ENCODE peak calls at places on chromosomes 11 and 22, in seven cellular contexts. H is HCT116, C is K562, T is SK-N-SH, L is GM23338, S is Panc1, N is HepG2. J is an unnamed sample.

GRCh38 chr11:71946144-71946571 is 17.3 kb downstream of the RNF121 start:
- DNase-seq in N (peak; percentile 22), H (no peak), S (no peak), L (no peak), C (no peak), T (no peak), J (no peak)

GRCh38 chr22:40838486-40838885 is 18.0 kb downstream of the ST13 start:
- DNase-seq in H (no peak), T (no peak), L (no peak), S (no peak), N (no peak), C (no peak), J (no peak)

GRCh38 chr11:27656806-27657483 is 43.3 kb downstream of the BDNF start:
- DNase-seq in S (no peak), N (peak; percentile 9), H (no peak), C (no peak), L (no peak), T (no peak), J (no peak)

GRCh38 chr22:20430641-20431519 is 6.7 kb downstream of the SCARF2 start:
- DNase-seq in L (peak; percentile 87), S (no peak), T (peak; percentile 57), H (peak; percentile 33), C (peak; percentile 77), N (no peak), J (peak; percentile 70)

GRCh38 chr22:42313804-42314581 is 43.5 kb upstream of the TCF20 start:
- DNase-seq in T (peak; percentile 77), N (peak; percentile 95), H (peak; percentile 75), S (peak; percentile 46), C (peak; percentile 45), L (peak; percentile 89), J (no peak)

GRCh38 chr22:33707581-33707980 is 212.7 kb downstream of the LARGE1 start:
- DNase-seq in C (no peak), H (no peak), L (no peak), T (no peak), S (no peak), N (no peak), J (no peak)

GRCh38 chr11:114171257-114172054 is 111.9 kb downstream of the ZBTB16 start:
- DNase-seq in H (no peak), S (no peak), C (no peak), T (no peak), L (no peak), N (peak; percentile 10), J (no peak)

GRCh38 chr11:113286509-113287497 is 27.6 kb upstream of the TTC12 start:
- DNase-seq in C (no peak), S (no peak), L (no peak), T (no peak), H (no peak), N (no peak), J (no peak)

GRCh38 chr22:33656808-33657628 is 263.3 kb downstream of the LARGE1 start:
- DNase-seq in N (no peak), H (no peak), S (no peak), C (no peak), T (peak; percentile 20), L (no peak), J (no peak)

GRCh38 chr11:102214623-102215022 is 102.7 kb upstream of the BIRC3 start:
- DNase-seq in N (no peak), H (no peak), C (no peak), L (no peak), S (no peak), T (no peak), J (no peak)

GRCh38 chr11:3866206-3866605 is 10.7 kb downstream of the STIM1 start:
- DNase-seq in S (no peak), N (peak; percentile 84), T (no peak), L (peak; percentile 17), C (no peak), H (no peak), J (peak; percentile 91)

GRCh38 chr22:17359501-17359900 is 9.8 kb upstream of the CECR2 start:
- DNase-seq in T (no peak), N (no peak), L (no peak), C (no peak), S (no peak), H (no peak), J (no peak)

GRCh38 chr11:113317297-113317696 is 2.9 kb downstream of the TTC12 start:
- DNase-seq in N (no peak), L (no peak), S (no peak), H (no peak), C (no peak), T (no peak), J (no peak)

GRCh38 chr11:45082744-45083543 is 63.5 kb upstream of the PRDM11 start:
- DNase-seq in T (no peak), L (peak; percentile 64), S (no peak), N (no peak), H (no peak), C (no peak), J (no peak)

GRCh38 chr11:132977241-132977640 is 555.1 kb downstream of the OPCML start:
- DNase-seq in N (no peak), S (no peak), H (no peak), C (no peak), T (no peak), L (no peak), J (no peak)

GRCh38 chr22:22815397-22816170 is 72.0 kb upstream of the IGLL5 start:
- DNase-seq in H (no peak), N (no peak), C (no peak), S (no peak), L (no peak), T (no peak), J (peak; percentile 76)

GRCh38 chr11:23866641-23867040 is 630.2 kb upstream of the LUZP2 start:
- DNase-seq in S (no peak), T (no peak), L (no peak), H (no peak), C (no peak), N (no peak), J (no peak)

GRCh38 chr11:122115520-122116343 is at the start of gene BLID:
- DNase-seq in S (no peak), N (peak; percentile 7), H (no peak), L (peak; percentile 88), T (no peak), C (no peak), J (no peak)

GRCh38 chr22:50252081-50253045 is 1.3 kb upstream of the HDAC10 start:
- DNase-seq in C (no peak), N (peak; percentile 39), S (no peak), L (peak; percentile 87), H (no peak), T (peak; percentile 83), J (no peak)
- TF ChIP-seq REST in C (no peak), N (no peak), S (no peak), L (no peak), H (no peak), T (no peak), J (no peak)

DNA sequence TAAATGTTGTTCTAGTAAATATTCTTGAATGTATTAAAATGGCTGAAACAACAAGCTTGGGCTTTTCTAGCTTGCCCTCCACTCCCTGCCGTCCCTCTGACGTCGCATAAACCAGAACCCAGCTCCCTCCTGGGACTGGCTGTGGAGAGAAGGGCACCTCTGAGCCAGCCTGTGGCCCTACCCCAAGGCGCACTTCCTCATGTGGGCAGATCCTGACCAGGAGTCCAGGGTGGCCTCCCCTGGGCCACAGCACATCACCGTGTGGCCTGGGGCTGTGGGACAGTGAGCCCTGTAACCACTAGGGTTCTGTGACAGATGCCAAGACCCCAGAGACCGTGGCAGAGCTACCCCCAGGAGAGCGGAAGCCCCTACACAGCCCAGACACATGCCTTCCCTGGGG is 10.2 kb upstream of the ADORA2A start:
- DNase-seq in C (no peak), N (no peak), H (no peak), T (peak; percentile 37), L (no peak), S (no peak), J (no peak)
- TF ChIP-seq POLR2AphosphoS5 in C (no peak), N (no peak), H (no peak), T (no peak), L (no peak), S (no peak), J (no peak)

DNA sequence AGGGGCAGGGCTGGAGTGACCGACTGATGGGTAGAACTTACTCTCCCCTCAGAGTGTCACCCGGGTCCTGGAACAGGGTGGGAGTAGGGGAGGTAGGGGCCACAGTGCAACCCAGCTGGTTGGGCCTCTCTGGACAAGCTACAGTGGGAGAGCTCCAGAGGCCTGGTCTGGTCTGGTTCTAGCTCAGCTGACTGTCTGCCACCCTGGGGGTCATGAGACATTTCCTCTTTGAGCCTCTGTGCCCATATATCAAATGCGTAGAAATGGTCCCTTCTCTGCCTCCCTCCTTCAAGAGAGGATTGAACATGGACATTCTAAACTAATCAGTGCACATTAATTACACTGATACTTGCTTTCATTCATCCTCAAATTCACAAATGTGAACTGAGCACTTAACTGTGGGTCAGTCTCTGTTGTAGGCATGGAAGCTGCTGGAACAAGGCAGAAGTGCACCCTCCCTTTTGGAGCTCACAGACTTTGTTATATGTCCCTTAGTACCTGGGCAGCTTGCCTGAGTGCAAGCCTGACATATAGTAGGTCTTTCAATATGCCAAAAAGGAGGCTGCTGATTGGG is 25.6 kb downstream of the ARHGEF17 start:
- DNase-seq in S (no peak), N (no peak), L (no peak), C (no peak), T (no peak), H (no peak), J (no peak)
- TF ChIP-seq REST in S (no peak), N (no peak), L (no peak), C (no peak), T (no peak), H (no peak), J (no peak)

GRCh38 chr11:86509579-86509978 is 134.9 kb downstream of the CCDC81 start:
- DNase-seq in T (no peak), L (no peak), N (peak; percentile 37), S (no peak), C (no peak), H (no peak), J (no peak)

GRCh38 chr11:86511086-86511551 is 136.4 kb downstream of the CCDC81 start:
- DNase-seq in H (no peak), L (no peak), N (no peak), C (no peak), T (no peak), S (no peak), J (no peak)

GRCh38 chr11:86510097-86510496 is 135.4 kb downstream of the CCDC81 start:
- DNase-seq in T (no peak), H (no peak), S (no peak), C (no peak), L (no peak), N (no peak), J (no peak)

GRCh38 chr11:86510674-86511073 is 136.0 kb downstream of the CCDC81 start:
- DNase-seq in S (no peak), T (no peak), L (no peak), N (no peak), H (no peak), C (no peak), J (no peak)

DNA sequence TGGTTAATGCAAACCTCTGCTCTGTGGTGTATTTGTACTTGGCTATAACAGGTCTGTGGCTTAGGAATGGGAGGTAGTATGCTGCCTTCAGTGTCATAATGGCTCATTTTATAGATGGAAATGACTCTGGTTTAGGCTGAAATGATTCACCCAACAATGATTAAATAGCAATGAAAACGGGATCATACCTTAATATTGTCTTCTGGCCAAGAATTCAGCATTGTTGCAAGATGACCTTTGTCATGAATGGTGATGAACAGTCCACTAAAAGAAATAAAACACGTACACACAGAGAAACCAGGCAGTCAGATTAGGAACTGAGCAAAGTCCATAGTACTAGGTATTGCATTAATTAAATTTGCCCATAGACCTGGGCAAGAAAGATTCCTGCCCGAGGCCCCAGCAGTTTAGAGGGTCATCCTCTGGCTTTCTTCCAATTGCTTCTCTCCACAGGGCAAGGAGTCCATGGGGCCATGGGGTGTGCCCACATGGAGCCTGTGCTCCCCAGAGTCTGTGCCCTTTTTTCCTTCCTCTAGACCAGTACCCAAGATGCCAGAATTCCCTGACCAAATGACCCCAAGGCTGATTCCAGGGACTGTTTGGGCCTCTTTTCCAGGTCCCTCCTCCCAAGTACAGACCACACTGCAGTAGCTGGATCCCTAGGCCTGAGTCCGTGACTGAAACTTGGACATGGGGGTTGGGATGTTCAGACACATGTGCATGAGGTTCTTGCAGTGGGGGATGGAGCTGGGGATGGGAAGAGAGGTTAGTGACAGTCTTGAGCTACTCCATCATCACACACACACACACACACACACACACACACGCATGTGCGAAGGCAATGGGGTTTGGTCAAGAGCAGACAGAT is 134.2 kb downstream of the CCDC81 start:
- DNase-seq in S (no peak), L (no peak), C (no peak), H (no peak), T (no peak), N (peak; percentile 66), J (no peak)
- TF ChIP-seq POLR2AphosphoS5 in S (no peak), L (no peak), C (no peak), H (no peak), T (no peak), N (no peak), J (no peak)